ENCODE peak calls at places on chromosomes 11 and 22, in four cellular contexts. P is COR-L47, M is tibial artery, C is KBM-7. A is an unnamed sample.

GRCh38 chr11:125694951-125695350 is 14.3 kb upstream of the ACRV1 start:
- DNase-seq in P (no peak), M (no peak), C (no peak), A (no peak)

GRCh38 chr22:41578114-41578513 is 11.5 kb downstream of the PMM1 start:
- DNase-seq in P (no peak), M (no peak), C (no peak), A (no peak)

GRCh38 chr11:61963016-61963281 is 4.5 kb downstream of the FTH1 start:
- DNase-seq in P (no peak), M (peak; percentile 62), C (no peak), A (no peak)

GRCh38 chr11:11977206-11977938 is 31.1 kb downstream of the DKK3 start:
- DNase-seq in P (no peak), M (peak; percentile 88), C (no peak), A (no peak)

GRCh38 chr11:24734742-24735141 is 237.9 kb downstream of the LUZP2 start:
- DNase-seq in M (no peak), C (no peak), P (no peak), A (no peak)

GRCh38 chr11:128174465-128175101 is 412.8 kb downstream of the ETS1 start:
- DNase-seq in C (no peak), P (no peak), M (no peak), A (no peak)

GRCh38 chr11:70471254-70471653 is 72.9 kb downstream of the CTTN start:
- DNase-seq in P (no peak), C (peak; percentile 84), M (no peak), A (peak; percentile 69)

GRCh38 chr11:128021304-128022006 is 565.9 kb downstream of the ETS1 start:
- DNase-seq in M (no peak), C (no peak), P (peak; percentile 25), A (no peak)

GRCh38 chr22:49785841-49786451 is 41.7 kb downstream of the BRD1 start:
- DNase-seq in C (no peak), M (no peak), P (no peak), A (no peak)

GRCh38 chr11:114236829-114237228 is 59.4 kb upstream of the NNMT start:
- DNase-seq in M (no peak), C (no peak), P (no peak), A (no peak)

GRCh38 chr11:6655020-6655789 is 404 bp downstream of the DCHS1 start:
- DNase-seq in M (no peak), C (no peak), P (no peak), A (no peak)

GRCh38 chr22:38735126-38735464 is 20.7 kb downstream of the SUN2 start:
- DNase-seq in M (no peak), P (no peak), C (no peak), A (no peak)

GRCh38 chr11:62981743-62982142 is 3.0 kb downstream of the SLC22A6 start:
- DNase-seq in P (no peak), C (no peak), M (no peak), A (no peak)

GRCh38 chr22:16917144-16918003 is 90.6 kb downstream of the GAB4 start:
- DNase-seq in P (peak; percentile 51), M (no peak), C (peak; percentile 77), A (peak; percentile 65)

GRCh38 chr22:42033263-42034181 is 34.9 kb downstream of the WBP2NL start:
- DNase-seq in P (no peak), C (no peak), M (no peak), A (no peak)

GRCh38 chr11:96470521-96470920 is 80.7 kb downstream of the JRKL start:
- DNase-seq in M (no peak), C (no peak), P (no peak), A (no peak)

GRCh38 chr22:37753746-37754145 is 54.0 kb upstream of the GCAT start:
- DNase-seq in M (no peak), P (no peak), C (no peak), A (no peak)

GRCh38 chr11:7098235-7098832 is 9.5 kb downstream of the RBMXL2 start:
- DNase-seq in P (peak; percentile 9), C (peak; percentile 79), M (no peak), A (peak; percentile 50)

GRCh38 chr11:19134004-19134403 is 17.0 kb downstream of the ZDHHC13 start:
- DNase-seq in P (no peak), C (no peak), M (no peak), A (no peak)

GRCh38 chr22:26648011-26648497 is 9.3 kb upstream of the MIAT start:
- DNase-seq in C (peak; percentile 61), M (no peak), P (peak; percentile 98), A (no peak)

GRCh38 chr11:7019500-7020182 is 505 bp downstream of the ZNF214 start:
- DNase-seq in P (no peak), C (no peak), M (no peak), A (no peak)

GRCh38 chr22:39710380-39711117 is 140.0 kb downstream of the CACNA1I start:
- DNase-seq in M (no peak), C (no peak), P (no peak), A (no peak)

GRCh38 chr11:2590951-2591754 is 108.6 kb downstream of the KCNQ1OT1 start:
- DNase-seq in M (no peak), C (no peak), P (no peak), A (peak; percentile 11)

GRCh38 chr22:26835929-26836528 is 178.6 kb downstream of the MIAT start:
- DNase-seq in M (no peak), C (peak; percentile 60), P (peak; percentile 34), A (peak; percentile 66)